ENCODE peak calls at places on chromosomes 13 and 19, in five cellular contexts. N is astrocyte of the cerebellum; M is stimulated activated CD4-positive, alpha-beta T cell treated with anti-CD3 and anti-CD28 coated beads, Interleukin-15, amount 100 ng/mL, for 1 hour; P is CD4-positive, alpha-beta T cell; V is ACHN. A is an unnamed sample.

GRCh38 chr19:43812689-43813088 is 10.4 kb upstream of the LYPD5 start:
- DNase-seq in N (no peak), P (no peak), V (no peak), M (no peak), A (no peak)

GRCh38 chr13:36148436-36148835 is 17.3 kb upstream of the DCLK1 start:
- DNase-seq in M (no peak), N (no peak), V (no peak), P (no peak), A (peak)

GRCh38 chr13:42363941-42364612 is 92.1 kb downstream of the AKAP11 start:
- DNase-seq in N (no peak), P (no peak), M (no peak), V (peak), A (peak)

GRCh38 chr13:112212533-112212932 is 145.6 kb downstream of the SOX1 start:
- DNase-seq in P (no peak), V (no peak), N (no peak), M (no peak), A (no peak)

GRCh38 chr13:64591981-64592380 is 2638.2 kb downstream of the PCDH9 start:
- DNase-seq in V (no peak), M (no peak), N (no peak), P (no peak), A (peak)

GRCh38 chr13:63636231-63636993 is 2220.8 kb upstream of the PCDH20 start:
- DNase-seq in P (no peak), N (no peak), M (no peak), V (peak), A (no peak)

GRCh38 chr19:55053735-55054134 is 9.2 kb downstream of the RDH13 start:
- DNase-seq in N (no peak), V (no peak), P (no peak), M (no peak), A (no peak)

GRCh38 chr19:19256072-19256969 is 16.8 kb downstream of the TM6SF2 start:
- DNase-seq in M (no peak), V (no peak), P (no peak), N (no peak), A (no peak)

GRCh38 chr19:49556412-49557398 is 23.7 kb downstream of the NOSIP start:
- DNase-seq in N (no peak), V (no peak), P (no peak), M (no peak), A (no peak)

GRCh38 chr13:102586615-102587014 is 10.2 kb upstream of the TPP2 start:
- DNase-seq in P (no peak), N (no peak), M (no peak), V (no peak), A (no peak)

GRCh38 chr19:49771674-49772139 is 4.9 kb downstream of the AP2A1 start:
- DNase-seq in M (no peak), P (no peak), N (no peak), V (no peak), A (no peak)

GRCh38 chr19:7417671-7418324 is 69.1 kb downstream of the ARHGEF18 start:
- DNase-seq in N (no peak), P (no peak), V (no peak), M (no peak), A (no peak)

GRCh38 chr13:91776650-91777193 is 378.3 kb downstream of the GPC5 start:
- DNase-seq in M (no peak), N (no peak), V (no peak), P (no peak), A (no peak)

GRCh38 chr19:4547303-4548237 is 7.7 kb upstream of the LRG1 start:
- DNase-seq in N (no peak), M (no peak), V (peak), P (no peak), A (no peak)

GRCh38 chr13:21569686-21570085 is 34.3 kb downstream of the MICU2 start:
- DNase-seq in M (no peak), N (no peak), P (no peak), V (no peak), A (no peak)

GRCh38 chr19:6138066-6138465 is 2.6 kb downstream of the ACSBG2 start:
- DNase-seq in P (no peak), V (no peak), M (no peak), N (no peak), A (no peak)

GRCh38 chr13:111415216-111415615 is 94.8 kb downstream of the TEX29 start:
- DNase-seq in N (no peak), P (no peak), M (no peak), V (no peak), A (no peak)

GRCh38 chr19:10831980-10832658 is 3.9 kb downstream of the TMED1 start:
- DNase-seq in V (no peak), N (no peak), P (no peak), M (no peak), A (no peak)

GRCh38 chr19:30226464-30227070 is 145.6 kb upstream of the ZNF536 start:
- DNase-seq in M (no peak), V (no peak), N (no peak), P (no peak), A (no peak)

GRCh38 chr13:21971662-21972635 is 301.1 kb downstream of the FGF9 start:
- DNase-seq in V (no peak), N (no peak), P (no peak), M (no peak), A (no peak)

GRCh38 chr19:1847684-1848398 is 442 bp downstream of the REXO1 start:
- DNase-seq in M (no peak), N (no peak), V (peak), P (no peak), A (no peak)

GRCh38 chr19:50481351-50482149 is 4.9 kb upstream of the GARIN5A start:
- DNase-seq in N (no peak), V (no peak), P (no peak), M (no peak), A (no peak)

GRCh38 chr13:25171517-25172302 is at the start of gene AMER2:
- DNase-seq in M (no peak), V (no peak), N (no peak), P (no peak), A (no peak)

GRCh38 chr19:35202722-35203674 is 25.5 kb downstream of the FAM187B start:
- DNase-seq in N (no peak), P (no peak), V (no peak), M (no peak), A (no peak)

A was measured in skeletal muscle cell.